ENCODE peak calls at places on chromosomes 3 and 15, in eight cellular contexts. S is prostate gland; L is naive thymus-derived CD4-positive, alpha-beta T cell; Q is uterus; A is body of pancreas; T is astrocyte; Y is upper lobe of right lung; F is CD8-positive, alpha-beta T cell. U is an unnamed sample.
A peak's percentile ranks its signal among the peaks of the same experiment; 100 is the strongest.

GRCh38 chr3:180036678-180037455 is at the start of gene PEX5L:
- DNase-seq in A (peak; percentile 77), Y (peak; percentile 80), S (no peak), Q (no peak), T (peak; percentile 52), F (peak; percentile 6), L (peak; percentile 7), U (peak; percentile 57)

GRCh38 chr3:164380156-164380555 is 698.1 kb downstream of the SI start:
- DNase-seq in T (no peak), F (no peak), L (no peak), Y (no peak), S (no peak), Q (no peak), A (no peak), U (no peak)

GRCh38 chr3:152382312-152383135 is 113.8 kb downstream of the MBNL1 start:
- DNase-seq in Y (no peak), F (no peak), Q (no peak), A (no peak), L (no peak), T (no peak), S (no peak), U (no peak)

GRCh38 chr15:85504739-85505676 is 124.6 kb downstream of the AKAP13 start:
- DNase-seq in S (peak; percentile 58), A (peak; percentile 68), Q (peak; percentile 72), Y (no peak), L (peak; percentile 37), F (peak; percentile 55), T (peak; percentile 41), U (peak; percentile 90)

GRCh38 chr3:144229237-144229830 is 257.7 kb downstream of the DIPK2A start:
- DNase-seq in L (no peak), A (no peak), F (no peak), S (no peak), Y (no peak), T (no peak), Q (no peak), U (no peak)

GRCh38 chr15:66180706-66181105 is 72.8 kb downstream of the MEGF11 start:
- DNase-seq in F (no peak), Q (no peak), T (no peak), A (no peak), Y (peak; percentile 17), S (no peak), L (no peak), U (no peak)

GRCh38 chr3:165158011-165158410 is 38.2 kb downstream of the SLITRK3 start:
- DNase-seq in L (no peak), F (no peak), A (no peak), T (no peak), S (no peak), Q (no peak), Y (no peak), U (no peak)

GRCh38 chr15:29086001-29086400 is 183.6 kb downstream of the NSMCE3 start:
- DNase-seq in Q (no peak), S (no peak), L (no peak), Y (peak; percentile 25), T (no peak), F (no peak), A (no peak), U (no peak)

GRCh38 chr15:89671687-89672086 is 7.5 kb downstream of the PLIN1 start:
- DNase-seq in S (no peak), Y (no peak), F (no peak), A (no peak), T (no peak), Q (no peak), L (no peak), U (no peak)

GRCh38 chr3:28915711-28916481 is 365.0 kb upstream of the RBMS3 start:
- DNase-seq in Y (no peak), F (no peak), S (no peak), Q (no peak), L (no peak), T (peak; percentile 78), A (peak; percentile 7), U (peak; percentile 73)

GRCh38 chr3:116005404-116005803 is 382.1 kb downstream of the GAP43 start:
- DNase-seq in T (peak; percentile 99), S (no peak), L (no peak), A (peak; percentile 45), Y (no peak), F (no peak), Q (no peak), U (peak; percentile 80)

GRCh38 chr3:186167646-186168045 is 58.8 kb upstream of the ETV5 start:
- DNase-seq in T (no peak), Y (no peak), L (no peak), A (no peak), F (no peak), Q (no peak), S (no peak), U (no peak)

DNA sequence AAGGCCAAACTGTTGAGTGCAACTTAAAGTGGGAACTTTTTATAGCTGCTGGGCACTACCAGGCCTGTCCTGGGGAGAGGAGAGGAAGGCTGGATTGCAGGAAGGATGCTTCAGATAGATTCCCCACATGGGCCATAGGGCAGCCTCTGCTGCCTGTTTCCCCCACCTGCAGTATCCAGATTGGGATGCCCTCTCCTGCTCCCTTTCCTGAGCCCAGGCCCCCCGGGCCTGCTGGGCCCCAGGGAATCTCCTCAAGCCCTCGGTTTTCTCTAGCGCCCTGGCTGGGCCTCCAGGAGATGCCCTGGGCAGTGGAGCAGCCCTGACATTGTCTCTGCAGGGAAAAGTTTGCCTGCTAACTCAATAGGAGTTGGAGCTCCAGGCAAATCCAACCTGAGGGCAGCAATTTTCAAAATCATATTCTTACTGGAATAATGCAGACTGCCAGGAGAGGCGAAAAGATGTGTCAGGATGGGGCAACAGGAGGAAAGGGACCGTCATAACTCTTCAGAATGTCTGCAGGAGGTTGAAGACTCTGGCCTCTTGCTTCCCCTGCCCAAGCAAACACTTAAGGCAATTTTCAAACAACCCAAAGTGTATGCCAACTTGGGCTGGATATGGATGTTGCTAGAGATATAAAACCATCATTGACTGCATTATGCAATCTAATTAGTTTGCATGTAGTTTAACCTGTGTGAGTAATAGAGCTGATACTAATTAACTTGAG is 4.4 kb downstream of the NR2F2 start:
- DNase-seq in Y (no peak), S (no peak), Q (no peak), F (no peak), A (no peak), L (no peak), T (peak; percentile 16), U (peak; percentile 22)
- H3K4me3 ChIP-seq in Y (peak overlapping the region; percentile 56), S (peak overlapping the region; percentile 73), Q (peak overlapping the region; percentile 84), F (no peak overlapping the region), A (peak overlapping the region; percentile 13), L (no peak overlapping the region), T (peak overlapping the region; percentile 99), U (peak overlapping the region; percentile 97)

GRCh38 chr15:26615927-26616302 is 157.0 kb downstream of the GABRB3 start:
- DNase-seq in T (no peak), Q (no peak), F (no peak), L (no peak), Y (no peak), S (no peak), A (no peak), U (no peak)
- H3K9me3 ChIP-seq in T (peaks cover 7% of the 10 kb centered on the region), Q (no peaks in the 10 kb centered on the region), F (no peaks in the 10 kb centered on the region), L (no peaks in the 10 kb centered on the region), Y (no peaks in the 10 kb centered on the region), S (no peaks in the 10 kb centered on the region), A (no peaks in the 10 kb centered on the region), U (no peaks in the 10 kb centered on the region)

DNA sequence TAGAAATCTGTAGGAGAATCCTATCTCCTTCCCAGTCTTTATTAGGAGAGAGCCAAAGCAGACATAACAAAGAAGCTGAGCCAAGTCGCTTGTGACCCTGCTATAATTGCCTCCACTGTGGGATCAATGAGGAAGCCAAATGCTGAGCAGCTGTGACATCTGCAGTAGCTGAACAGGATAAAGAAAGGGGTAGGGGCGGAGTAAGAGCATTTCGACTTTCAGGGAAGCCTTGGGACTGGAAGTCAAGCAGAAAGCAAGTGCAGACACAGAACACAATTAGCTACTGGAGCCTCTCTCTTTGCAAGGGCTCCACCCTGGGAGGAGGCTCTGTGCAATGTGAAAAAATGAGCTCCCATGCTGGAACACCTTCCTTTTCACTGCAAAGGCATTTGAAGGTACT is 166.6 kb downstream of the CADPS start:
- DNase-seq in T (no peak), Y (no peak), A (no peak), S (no peak), Q (no peak), L (no peak), F (no peak), U (no peak)
- H3K27me3 ChIP-seq in T (no peaks in the 10 kb centered on the region), Y (no peaks in the 10 kb centered on the region), A (no peaks in the 10 kb centered on the region), S (no peaks in the 10 kb centered on the region), Q (no peaks in the 10 kb centered on the region), L (no peaks in the 10 kb centered on the region), F (no peaks in the 10 kb centered on the region), U (no peaks in the 10 kb centered on the region)

GRCh38 chr15:56484284-56484683 is 19.3 kb upstream of the MNS1 start:
- DNase-seq in Y (no peak), L (no peak), Q (no peak), F (no peak), S (no peak), A (no peak), T (no peak), U (no peak)
- H3K4me3 ChIP-seq in Y (no peak overlapping the region), L (no peak overlapping the region), Q (no peak overlapping the region), F (no peak overlapping the region), S (no peak overlapping the region), A (no peak overlapping the region), T (no peak overlapping the region), U (no peak overlapping the region)

DNA sequence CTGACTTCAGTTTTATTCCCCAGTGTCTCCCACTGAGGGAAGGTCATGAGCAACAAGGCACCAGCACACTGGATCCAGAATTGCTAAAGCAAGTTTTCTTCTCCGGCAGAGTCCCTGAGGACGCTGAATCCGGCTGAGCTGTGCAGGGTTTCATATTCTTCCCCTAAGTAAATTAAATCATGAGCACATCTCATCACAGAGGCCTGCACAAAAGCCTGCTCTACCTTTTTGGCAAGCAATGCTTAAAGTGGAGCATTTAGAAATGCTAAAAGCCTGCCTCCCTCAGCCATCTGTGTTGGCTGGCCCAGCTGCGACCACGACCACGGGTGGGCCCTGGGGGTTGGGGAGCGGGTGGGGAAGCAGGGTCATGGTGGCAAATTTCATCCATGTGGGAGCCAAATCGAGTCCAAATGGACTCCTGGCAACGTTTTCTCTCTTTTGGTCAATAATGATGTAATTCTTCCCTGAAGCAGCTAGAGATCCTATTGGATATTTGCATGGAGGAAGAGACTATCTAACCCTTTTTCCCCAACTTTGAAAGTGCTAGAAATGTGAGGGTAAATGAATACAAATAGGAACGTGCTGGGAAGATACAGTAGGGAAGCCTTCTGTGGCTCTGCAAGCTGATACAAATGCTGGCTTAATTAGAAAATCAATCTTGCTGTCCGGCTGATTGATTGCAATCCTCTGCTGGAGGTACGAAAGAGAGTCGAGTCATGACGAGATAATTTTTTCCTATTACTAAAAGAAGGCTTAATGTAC is 532.8 kb upstream of the TBL1XR1 start:
- DNase-seq in Q (peak; percentile 46), Y (no peak), S (no peak), A (peak; percentile 28), L (no peak), T (peak; percentile 66), F (no peak), U (peak; percentile 36)
- H3K9me3 ChIP-seq in Q (no peaks in the 10 kb centered on the region), Y (no peaks in the 10 kb centered on the region), S (no peaks in the 10 kb centered on the region), A (no peaks in the 10 kb centered on the region), L (no peaks in the 10 kb centered on the region), T (no peaks in the 10 kb centered on the region), F (no peaks in the 10 kb centered on the region), U (no peaks in the 10 kb centered on the region)

GRCh38 chr3:147384210-147385058 is 21.9 kb downstream of the ZIC4 start:
- DNase-seq in T (no peak), Q (no peak), F (no peak), Y (no peak), L (no peak), A (no peak), S (no peak), U (no peak)
- H3K27me3 ChIP-seq in T (peaks cover 83% of the 10 kb centered on the region), Q (peaks cover 91% of the 10 kb centered on the region), F (peaks cover 29% of the 10 kb centered on the region), Y (peaks cover 100% of the 10 kb centered on the region), L (peaks cover 6% of the 10 kb centered on the region), A (no peaks in the 10 kb centered on the region), S (peaks cover 58% of the 10 kb centered on the region), U (peaks cover 99% of the 10 kb centered on the region)

U was measured in adipocyte.